ENCODE peak calls at places on chromosomes 16 and 17, in eight cellular contexts. One of them, this sample, is unnamed.

GRCh38 chr16:54651440-54651839 is 279.2 kb upstream of the IRX5 start:
- DNase-seq in GM04503: no peak
- DNase-seq in left ventricle myocardium inferior: no peak
- DNase-seq in effector CD4-positive, alpha-beta T cell: no peak
- DNase-seq in neuronal stem cell: peak
- DNase-seq in Peyer's patch: no peak
- DNase-seq in breast epithelium: no peak
- DNase-seq in memory B cell: no peak
- DNase-seq in this sample: no peak

GRCh38 chr16:67504190-67505021 is 21.1 kb upstream of the AGRP start:
- DNase-seq in GM04503: no peak
- DNase-seq in left ventricle myocardium inferior: peak
- DNase-seq in effector CD4-positive, alpha-beta T cell: no peak
- DNase-seq in neuronal stem cell: no peak
- DNase-seq in Peyer's patch: no peak
- DNase-seq in breast epithelium: no peak
- DNase-seq in memory B cell: no peak
- DNase-seq in this sample: peak

GRCh38 chr17:48442819-48443218 is 12.8 kb upstream of the SKAP1 start:
- DNase-seq in GM04503: no peak
- DNase-seq in left ventricle myocardium inferior: no peak
- DNase-seq in effector CD4-positive, alpha-beta T cell: no peak
- DNase-seq in neuronal stem cell: no peak
- DNase-seq in Peyer's patch: no peak
- DNase-seq in breast epithelium: no peak
- DNase-seq in memory B cell: no peak
- DNase-seq in this sample: no peak

GRCh38 chr16:89815639-89816348 is 653 bp downstream of the FANCA start:
- DNase-seq in GM04503: no peak
- DNase-seq in left ventricle myocardium inferior: no peak
- DNase-seq in effector CD4-positive, alpha-beta T cell: no peak
- DNase-seq in neuronal stem cell: no peak
- DNase-seq in Peyer's patch: no peak
- DNase-seq in breast epithelium: no peak
- DNase-seq in memory B cell: no peak
- DNase-seq in this sample: no peak

GRCh38 chr17:72661093-72661944 is 431.2 kb downstream of the SLC39A11 start:
- DNase-seq in GM04503: no peak
- DNase-seq in left ventricle myocardium inferior: no peak
- DNase-seq in effector CD4-positive, alpha-beta T cell: no peak
- DNase-seq in neuronal stem cell: no peak
- DNase-seq in Peyer's patch: no peak
- DNase-seq in breast epithelium: peak
- DNase-seq in memory B cell: no peak
- DNase-seq in this sample: no peak

GRCh38 chr16:79170565-79171242 is 429.8 kb downstream of the MAF start:
- DNase-seq in GM04503: no peak
- DNase-seq in left ventricle myocardium inferior: no peak
- DNase-seq in effector CD4-positive, alpha-beta T cell: no peak
- DNase-seq in neuronal stem cell: no peak
- DNase-seq in Peyer's patch: no peak
- DNase-seq in breast epithelium: no peak
- DNase-seq in memory B cell: no peak
- DNase-seq in this sample: no peak

GRCh38 chr17:48554412-48555090 is 9.6 kb upstream of the HOXB2 start:
- DNase-seq in GM04503: no peak
- DNase-seq in left ventricle myocardium inferior: no peak
- DNase-seq in effector CD4-positive, alpha-beta T cell: no peak
- DNase-seq in neuronal stem cell: no peak
- DNase-seq in Peyer's patch: no peak
- DNase-seq in breast epithelium: no peak
- DNase-seq in memory B cell: no peak
- DNase-seq in this sample: no peak

GRCh38 chr17:14604920-14605599 is 304.2 kb downstream of the HS3ST3B1 start:
- DNase-seq in GM04503: no peak
- DNase-seq in left ventricle myocardium inferior: peak
- DNase-seq in effector CD4-positive, alpha-beta T cell: no peak
- DNase-seq in neuronal stem cell: no peak
- DNase-seq in Peyer's patch: no peak
- DNase-seq in breast epithelium: no peak
- DNase-seq in memory B cell: peak
- DNase-seq in this sample: peak

GRCh38 chr17:538096-538973 is 176.3 kb downstream of the VPS53 start:
- DNase-seq in GM04503: no peak
- DNase-seq in left ventricle myocardium inferior: no peak
- DNase-seq in effector CD4-positive, alpha-beta T cell: no peak
- DNase-seq in neuronal stem cell: no peak
- DNase-seq in Peyer's patch: no peak
- DNase-seq in breast epithelium: no peak
- DNase-seq in memory B cell: no peak
- DNase-seq in this sample: no peak

GRCh38 chr17:81097134-81097942 is 62.4 kb downstream of the BAIAP2 start:
- DNase-seq in GM04503: peak
- DNase-seq in left ventricle myocardium inferior: peak
- DNase-seq in effector CD4-positive, alpha-beta T cell: peak
- DNase-seq in neuronal stem cell: peak
- DNase-seq in Peyer's patch: peak
- DNase-seq in breast epithelium: peak
- DNase-seq in memory B cell: no peak
- DNase-seq in this sample: peak

GRCh38 chr16:17329412-17329811 is 141.3 kb downstream of the XYLT1 start:
- DNase-seq in GM04503: no peak
- DNase-seq in left ventricle myocardium inferior: no peak
- DNase-seq in effector CD4-positive, alpha-beta T cell: no peak
- DNase-seq in neuronal stem cell: no peak
- DNase-seq in Peyer's patch: no peak
- DNase-seq in breast epithelium: no peak
- DNase-seq in memory B cell: no peak
- DNase-seq in this sample: no peak

GRCh38 chr16:9053006-9053601 is 38.3 kb upstream of the HAPSTR1 start:
- DNase-seq in GM04503: no peak
- DNase-seq in left ventricle myocardium inferior: peak
- DNase-seq in effector CD4-positive, alpha-beta T cell: no peak
- DNase-seq in neuronal stem cell: peak
- DNase-seq in Peyer's patch: no peak
- DNase-seq in breast epithelium: no peak
- DNase-seq in memory B cell: no peak
- DNase-seq in this sample: no peak

GRCh38 chr17:49872776-49873377 is 25.0 kb upstream of the TAC4 start:
- DNase-seq in GM04503: no peak
- DNase-seq in left ventricle myocardium inferior: no peak
- DNase-seq in effector CD4-positive, alpha-beta T cell: no peak
- DNase-seq in neuronal stem cell: no peak
- DNase-seq in Peyer's patch: no peak
- DNase-seq in breast epithelium: no peak
- DNase-seq in memory B cell: no peak
- DNase-seq in this sample: no peak

GRCh38 chr17:4854181-4854681 is 21.1 kb downstream of the MINK1 start:
- DNase-seq in GM04503: no peak
- DNase-seq in left ventricle myocardium inferior: no peak
- DNase-seq in effector CD4-positive, alpha-beta T cell: no peak
- DNase-seq in neuronal stem cell: no peak
- DNase-seq in Peyer's patch: no peak
- DNase-seq in breast epithelium: peak
- DNase-seq in memory B cell: no peak
- DNase-seq in this sample: no peak

GRCh38 chr17:79843475-79843916 is 4.3 kb upstream of the CBX4 start:
- DNase-seq in GM04503: no peak
- DNase-seq in left ventricle myocardium inferior: no peak
- DNase-seq in effector CD4-positive, alpha-beta T cell: no peak
- DNase-seq in neuronal stem cell: no peak
- DNase-seq in Peyer's patch: peak
- DNase-seq in breast epithelium: no peak
- DNase-seq in memory B cell: no peak
- DNase-seq in this sample: no peak

GRCh38 chr17:16915752-16916556 is 56.0 kb downstream of the TNFRSF13B start:
- DNase-seq in GM04503: no peak
- DNase-seq in left ventricle myocardium inferior: peak
- DNase-seq in effector CD4-positive, alpha-beta T cell: no peak
- DNase-seq in neuronal stem cell: no peak
- DNase-seq in Peyer's patch: peak
- DNase-seq in breast epithelium: no peak
- DNase-seq in memory B cell: no peak
- DNase-seq in this sample: no peak

GRCh38 chr16:9869776-9870175 is 312.5 kb downstream of the GRIN2A start:
- DNase-seq in GM04503: no peak
- DNase-seq in left ventricle myocardium inferior: no peak
- DNase-seq in effector CD4-positive, alpha-beta T cell: no peak
- DNase-seq in neuronal stem cell: no peak
- DNase-seq in Peyer's patch: no peak
- DNase-seq in breast epithelium: no peak
- DNase-seq in memory B cell: no peak
- DNase-seq in this sample: no peak

GRCh38 chr17:35726609-35727460 is 4.6 kb upstream of the RASL10B start:
- DNase-seq in GM04503: peak
- DNase-seq in left ventricle myocardium inferior: peak
- DNase-seq in effector CD4-positive, alpha-beta T cell: no peak
- DNase-seq in neuronal stem cell: no peak
- DNase-seq in Peyer's patch: no peak
- DNase-seq in breast epithelium: no peak
- DNase-seq in memory B cell: no peak
- DNase-seq in this sample: peak